ENCODE peak calls at places on chromosomes 2 and 18, in six cellular contexts. P, G, R, X, T and W are unnamed samples.

GRCh38 chr2:230774348-230774951 is 61.8 kb downstream of the CAB39 start:
- DNase-seq in T (no peak), R (no peak), X (no peak), P (no peak), G (peak), W (no peak)

GRCh38 chr2:137964066-137964858 is at the start of gene HNMT:
- DNase-seq in P (no peak), T (peak), X (no peak), R (no peak), G (peak), W (no peak)

GRCh38 chr2:170468557-170468956 is 246.6 kb upstream of the SP5 start:
- DNase-seq in P (no peak), T (no peak), R (no peak), X (no peak), G (no peak), W (no peak)

GRCh38 chr2:73886357-73886756 is 6.5 kb upstream of the ACTG2 start:
- DNase-seq in G (no peak), R (no peak), P (no peak), T (no peak), X (no peak), W (no peak)

GRCh38 chr18:74476154-74476553 is 19.0 kb upstream of the DIPK1C start:
- DNase-seq in G (no peak), R (no peak), P (peak), T (peak), X (no peak), W (no peak)

GRCh38 chr2:169693344-169693743 is 861 bp downstream of the CFAP210 start:
- DNase-seq in T (no peak), P (no peak), R (no peak), X (peak), G (no peak), W (no peak)

GRCh38 chr18:59921384-59921891 is 21.6 kb downstream of the PMAIP1 start:
- DNase-seq in X (no peak), R (no peak), G (no peak), T (no peak), P (peak), W (peak)

GRCh38 chr2:118062048-118062447 is 26.2 kb upstream of the INSIG2 start:
- DNase-seq in G (no peak), X (no peak), P (no peak), R (no peak), T (no peak), W (no peak)

GRCh38 chr2:64359176-64359891 is 94.6 kb upstream of the LGALSL start:
- DNase-seq in G (peak), X (no peak), R (no peak), P (no peak), T (no peak), W (no peak)

GRCh38 chr18:57586243-57587049 is at the start of gene FECH:
- DNase-seq in T (peak), P (peak), R (peak), X (peak), G (peak), W (no peak)

GRCh38 chr2:95319481-95320343 is 22.6 kb downstream of the KCNIP3 start:
- DNase-seq in R (no peak), G (no peak), T (no peak), P (no peak), X (no peak), W (no peak)

GRCh38 chr2:181145645-181146044 is 165.2 kb downstream of the UBE2E3 start:
- DNase-seq in P (no peak), G (no peak), T (no peak), R (no peak), X (no peak), W (no peak)

GRCh38 chr2:69437751-69438154 is 518 bp upstream of the NFU1 start:
- DNase-seq in X (no peak), R (no peak), P (no peak), T (no peak), G (peak), W (no peak)

GRCh38 chr2:172440795-172441194 is 13.4 kb downstream of the ITGA6 start:
- DNase-seq in G (peak), R (no peak), T (no peak), X (no peak), P (no peak), W (no peak)

GRCh38 chr2:157174321-157174720 is 83.2 kb upstream of the GALNT5 start:
- DNase-seq in X (no peak), G (no peak), R (no peak), T (no peak), P (no peak), W (no peak)